ENCODE peak calls at places on chromosome 20, in seven cellular contexts. One of them, this sample, is unnamed.

GRCh38 chr20:34691838-34692237 is 12.3 kb upstream of the TP53INP2 start:
- DNase-seq in IMR-90: no peak
- DNase-seq in EL: no peak
- DNase-seq in HFFc6: no peak
- DNase-seq in NCI-H1694 treated with DMSO at 0.1 percent for 48 hours: no peak
- DNase-seq in RPMI7951: no peak
- DNase-seq in ACHN: no peak
- DNase-seq in this sample: no peak

GRCh38 chr20:44738779-44739477 is 6.7 kb upstream of the KCNK15 start:
- DNase-seq in IMR-90: peak
- DNase-seq in EL: peak
- DNase-seq in HFFc6: peak
- DNase-seq in NCI-H1694 treated with DMSO at 0.1 percent for 48 hours: peak
- DNase-seq in RPMI7951: peak
- DNase-seq in ACHN: peak
- DNase-seq in this sample: peak

GRCh38 chr20:54557836-54558590 is 82.6 kb downstream of the DOK5 start:
- DNase-seq in IMR-90: peak
- DNase-seq in EL: no peak
- DNase-seq in HFFc6: no peak
- DNase-seq in NCI-H1694 treated with DMSO at 0.1 percent for 48 hours: no peak
- DNase-seq in RPMI7951: no peak
- DNase-seq in ACHN: no peak
- DNase-seq in this sample: no peak

GRCh38 chr20:37994512-37994911 is 38.7 kb downstream of the TTI1 start:
- DNase-seq in IMR-90: peak
- DNase-seq in EL: peak
- DNase-seq in HFFc6: no peak
- DNase-seq in NCI-H1694 treated with DMSO at 0.1 percent for 48 hours: no peak
- DNase-seq in RPMI7951: peak
- DNase-seq in ACHN: peak
- DNase-seq in this sample: peak

GRCh38 chr20:1060985-1061384 is 57.4 kb upstream of the PSMF1 start:
- DNase-seq in IMR-90: no peak
- DNase-seq in EL: no peak
- DNase-seq in HFFc6: no peak
- DNase-seq in NCI-H1694 treated with DMSO at 0.1 percent for 48 hours: no peak
- DNase-seq in RPMI7951: no peak
- DNase-seq in ACHN: no peak
- DNase-seq in this sample: peak

GRCh38 chr20:20843982-20844381 is 131.5 kb upstream of the RALGAPA2 start:
- DNase-seq in IMR-90: no peak
- DNase-seq in EL: no peak
- DNase-seq in HFFc6: no peak
- DNase-seq in NCI-H1694 treated with DMSO at 0.1 percent for 48 hours: no peak
- DNase-seq in RPMI7951: no peak
- DNase-seq in ACHN: no peak
- DNase-seq in this sample: no peak

GRCh38 chr20:38308047-38308438 is 4.1 kb downstream of the BPI start:
- DNase-seq in IMR-90: peak
- DNase-seq in EL: no peak
- DNase-seq in HFFc6: peak
- DNase-seq in NCI-H1694 treated with DMSO at 0.1 percent for 48 hours: no peak
- DNase-seq in RPMI7951: no peak
- DNase-seq in ACHN: no peak
- DNase-seq in this sample: no peak

GRCh38 chr20:24350923-24351368 is 118.5 kb upstream of the SYNDIG1 start:
- DNase-seq in IMR-90: no peak
- DNase-seq in EL: peak
- DNase-seq in HFFc6: peak
- DNase-seq in NCI-H1694 treated with DMSO at 0.1 percent for 48 hours: no peak
- DNase-seq in RPMI7951: peak
- DNase-seq in ACHN: no peak
- DNase-seq in this sample: no peak

GRCh38 chr20:11178946-11179654 is 505.3 kb upstream of the JAG1 start:
- DNase-seq in IMR-90: peak
- DNase-seq in EL: peak
- DNase-seq in HFFc6: peak
- DNase-seq in NCI-H1694 treated with DMSO at 0.1 percent for 48 hours: no peak
- DNase-seq in RPMI7951: peak
- DNase-seq in ACHN: peak
- DNase-seq in this sample: peak

GRCh38 chr20:31710423-31711250 is 12.0 kb downstream of the BCL2L1 start:
- DNase-seq in IMR-90: no peak
- DNase-seq in EL: no peak
- DNase-seq in HFFc6: no peak
- DNase-seq in NCI-H1694 treated with DMSO at 0.1 percent for 48 hours: peak
- DNase-seq in RPMI7951: no peak
- DNase-seq in ACHN: no peak
- DNase-seq in this sample: peak

GRCh38 chr20:49983848-49984408 is 1.1 kb downstream of the SNAI1 start:
- DNase-seq in IMR-90: peak
- DNase-seq in EL: no peak
- DNase-seq in HFFc6: no peak
- DNase-seq in NCI-H1694 treated with DMSO at 0.1 percent for 48 hours: no peak
- DNase-seq in RPMI7951: no peak
- DNase-seq in ACHN: no peak
- DNase-seq in this sample: peak

GRCh38 chr20:61169870-61170269 is 82.2 kb upstream of the CDH4 start:
- DNase-seq in IMR-90: no peak
- DNase-seq in EL: no peak
- DNase-seq in HFFc6: no peak
- DNase-seq in NCI-H1694 treated with DMSO at 0.1 percent for 48 hours: no peak
- DNase-seq in RPMI7951: peak
- DNase-seq in ACHN: peak
- DNase-seq in this sample: no peak

GRCh38 chr20:46566125-46566524 is 15.7 kb upstream of the OCSTAMP start:
- DNase-seq in IMR-90: no peak
- DNase-seq in EL: no peak
- DNase-seq in HFFc6: no peak
- DNase-seq in NCI-H1694 treated with DMSO at 0.1 percent for 48 hours: no peak
- DNase-seq in RPMI7951: no peak
- DNase-seq in ACHN: no peak
- DNase-seq in this sample: no peak

GRCh38 chr20:61271273-61272221 is 19.5 kb downstream of the CDH4 start:
- DNase-seq in IMR-90: no peak
- DNase-seq in EL: no peak
- DNase-seq in HFFc6: no peak
- DNase-seq in NCI-H1694 treated with DMSO at 0.1 percent for 48 hours: no peak
- DNase-seq in RPMI7951: peak
- DNase-seq in ACHN: no peak
- DNase-seq in this sample: no peak

GRCh38 chr20:8019998-8020247 is 362 bp upstream of the TMX4 start:
- DNase-seq in IMR-90: no peak
- DNase-seq in EL: no peak
- DNase-seq in HFFc6: no peak
- DNase-seq in NCI-H1694 treated with DMSO at 0.1 percent for 48 hours: no peak
- DNase-seq in RPMI7951: no peak
- DNase-seq in ACHN: no peak
- DNase-seq in this sample: no peak

GRCh38 chr20:44552568-44552949 is 29.8 kb upstream of the PKIG start:
- DNase-seq in IMR-90: no peak
- DNase-seq in EL: no peak
- DNase-seq in HFFc6: no peak
- DNase-seq in NCI-H1694 treated with DMSO at 0.1 percent for 48 hours: no peak
- DNase-seq in RPMI7951: no peak
- DNase-seq in ACHN: no peak
- DNase-seq in this sample: no peak

GRCh38 chr20:11922561-11922960 is 4.9 kb downstream of the BTBD3 start:
- DNase-seq in IMR-90: no peak
- DNase-seq in EL: no peak
- DNase-seq in HFFc6: no peak
- DNase-seq in NCI-H1694 treated with DMSO at 0.1 percent for 48 hours: no peak
- DNase-seq in RPMI7951: no peak
- DNase-seq in ACHN: no peak
- DNase-seq in this sample: no peak

GRCh38 chr20:59526242-59527225 is 77.8 kb upstream of the PHACTR3 start:
- DNase-seq in IMR-90: no peak
- DNase-seq in EL: no peak
- DNase-seq in HFFc6: no peak
- DNase-seq in NCI-H1694 treated with DMSO at 0.1 percent for 48 hours: no peak
- DNase-seq in RPMI7951: peak
- DNase-seq in ACHN: no peak
- DNase-seq in this sample: no peak

GRCh38 chr20:15491564-15491963 is 1081.7 kb downstream of the KIF16B start:
- DNase-seq in IMR-90: no peak
- DNase-seq in EL: peak
- DNase-seq in HFFc6: no peak
- DNase-seq in NCI-H1694 treated with DMSO at 0.1 percent for 48 hours: no peak
- DNase-seq in RPMI7951: no peak
- DNase-seq in ACHN: no peak
- DNase-seq in this sample: no peak

GRCh38 chr20:11891081-11891826 is 26.4 kb upstream of the BTBD3 start:
- DNase-seq in IMR-90: peak
- DNase-seq in EL: peak
- DNase-seq in HFFc6: peak
- DNase-seq in NCI-H1694 treated with DMSO at 0.1 percent for 48 hours: no peak
- DNase-seq in RPMI7951: peak
- DNase-seq in ACHN: peak
- DNase-seq in this sample: peak

GRCh38 chr20:56222201-56222600 is 26.3 kb upstream of the MC3R start:
- DNase-seq in IMR-90: no peak
- DNase-seq in EL: peak
- DNase-seq in HFFc6: no peak
- DNase-seq in NCI-H1694 treated with DMSO at 0.1 percent for 48 hours: no peak
- DNase-seq in RPMI7951: peak
- DNase-seq in ACHN: no peak
- DNase-seq in this sample: peak

GRCh38 chr20:16228722-16229121 is 344.5 kb downstream of the KIF16B start:
- DNase-seq in IMR-90: no peak
- DNase-seq in EL: no peak
- DNase-seq in HFFc6: no peak
- DNase-seq in NCI-H1694 treated with DMSO at 0.1 percent for 48 hours: no peak
- DNase-seq in RPMI7951: no peak
- DNase-seq in ACHN: no peak
- DNase-seq in this sample: no peak

GRCh38 chr20:1528811-1529210 is 28.7 kb downstream of the SIRPD start:
- DNase-seq in IMR-90: peak
- DNase-seq in EL: peak
- DNase-seq in HFFc6: peak
- DNase-seq in NCI-H1694 treated with DMSO at 0.1 percent for 48 hours: no peak
- DNase-seq in RPMI7951: peak
- DNase-seq in ACHN: no peak
- DNase-seq in this sample: no peak

GRCh38 chr20:63544958-63545516 is 2.5 kb downstream of the SRMS start:
- DNase-seq in IMR-90: no peak
- DNase-seq in EL: peak
- DNase-seq in HFFc6: no peak
- DNase-seq in NCI-H1694 treated with DMSO at 0.1 percent for 48 hours: no peak
- DNase-seq in RPMI7951: no peak
- DNase-seq in ACHN: peak
- DNase-seq in this sample: no peak

GRCh38 chr20:36043447-36043846 is 75.1 kb downstream of the CNBD2 start:
- DNase-seq in IMR-90: no peak
- DNase-seq in EL: no peak
- DNase-seq in HFFc6: no peak
- DNase-seq in NCI-H1694 treated with DMSO at 0.1 percent for 48 hours: no peak
- DNase-seq in RPMI7951: no peak
- DNase-seq in ACHN: no peak
- DNase-seq in this sample: no peak

GRCh38 chr20:58514321-58515239 is 619 bp downstream of the APCDD1L start:
- DNase-seq in IMR-90: peak
- DNase-seq in EL: peak
- DNase-seq in HFFc6: no peak
- DNase-seq in NCI-H1694 treated with DMSO at 0.1 percent for 48 hours: no peak
- DNase-seq in RPMI7951: peak
- DNase-seq in ACHN: no peak
- DNase-seq in this sample: no peak

This sample was measured in myocyte.